ENCODE peak calls at places on chromosomes 5 and 9, in four cellular contexts. M is activated effector memory CD4-positive, alpha-beta T cell treated with Interleukin-2 at 50 U/mL for 16 hours; W is stimulated activated CD4-positive, alpha-beta T cell treated with anti-CD3 and anti-CD28 coated beads, Interleukin-4, amount 100 ng/mL, for 4 hours; K is B cell. Q is an unnamed sample.

GRCh38 chr5:60148356-60148755 is 254.8 kb upstream of the PDE4D start:
- DNase-seq in W (no peak), K (no peak), M (no peak), Q (peak)

GRCh38 chr5:83715316-83716060 is 5.2 kb downstream of the HAPLN1 start:
- DNase-seq in M (no peak), K (no peak), W (no peak), Q (no peak)

GRCh38 chr5:84564311-84564710 is 179.6 kb upstream of the EDIL3 start:
- DNase-seq in K (no peak), M (no peak), W (no peak), Q (peak)

GRCh38 chr9:135103931-135104639 is 16.6 kb downstream of the OLFM1 start:
- DNase-seq in W (no peak), M (no peak), K (no peak), Q (no peak)

GRCh38 chr9:124077915-124078572 is 66.5 kb downstream of the LHX2 start:
- DNase-seq in W (no peak), K (no peak), M (no peak), Q (no peak)

GRCh38 chr9:135906291-135907005 is 898 bp downstream of the CAMSAP1 start:
- DNase-seq in M (no peak), W (no peak), K (peak), Q (peak)

GRCh38 chr5:180832638-180833068 is 28.4 kb downstream of the ZFP62 start:
- DNase-seq in K (peak), W (no peak), M (no peak), Q (no peak)

GRCh38 chr9:87069690-87070089 is 122.4 kb upstream of the GAS1 start:
- DNase-seq in K (no peak), M (no peak), W (no peak), Q (no peak)

GRCh38 chr9:28839778-28840430 is 1266.6 kb upstream of the C9orf72 start:
- DNase-seq in W (no peak), K (no peak), M (no peak), Q (no peak)

GRCh38 chr9:5536684-5537083 is 26.4 kb downstream of the PDCD1LG2 start:
- DNase-seq in M (no peak), K (peak), W (no peak), Q (no peak)

GRCh38 chr9:101711330-101711941 is 27.0 kb downstream of the GRIN3A start:
- DNase-seq in K (peak), M (no peak), W (peak), Q (no peak)

GRCh38 chr5:159878988-159879471 is 37.3 kb upstream of the ADRA1B start:
- DNase-seq in K (no peak), W (no peak), M (no peak), Q (peak)

GRCh38 chr5:30100929-30101328 is 1092.6 kb upstream of the CDH6 start:
- DNase-seq in M (no peak), K (no peak), W (no peak), Q (peak)

GRCh38 chr5:40334242-40334635 is 345.5 kb upstream of the PTGER4 start:
- DNase-seq in W (no peak), K (no peak), M (no peak), Q (no peak)

GRCh38 chr9:109463924-109464625 is 34.0 kb downstream of the PTPN3 start:
- DNase-seq in W (no peak), M (no peak), K (no peak), Q (no peak)

GRCh38 chr9:101229606-101230005 is 155.2 kb downstream of the BAAT start:
- DNase-seq in K (no peak), M (no peak), W (no peak), Q (no peak)